ENCODE peak calls at places on chromosomes 11 and 22, in seven cellular contexts. One of them, this sample, is unnamed.

GRCh38 chr11:111796696-111797095 is 30.5 kb upstream of the PPP2R1B start:
- DNase-seq in HCT116: no peak
- DNase-seq in transverse colon: no peak
- DNase-seq in adrenal gland: no peak
- DNase-seq in Peyer's patch: no peak
- DNase-seq in sigmoid colon: no peak
- DNase-seq in GM12891: no peak
- DNase-seq in this sample: no peak

GRCh38 chr11:34621876-34622275 is 983 bp downstream of the EHF start:
- DNase-seq in HCT116: no peak
- DNase-seq in transverse colon: no peak
- DNase-seq in adrenal gland: no peak
- DNase-seq in Peyer's patch: no peak
- DNase-seq in sigmoid colon: no peak
- DNase-seq in GM12891: no peak
- DNase-seq in this sample: no peak

GRCh38 chr11:116862951-116863350 is 25.5 kb upstream of the APOA1 start:
- DNase-seq in HCT116: no peak
- DNase-seq in transverse colon: no peak
- DNase-seq in adrenal gland: no peak
- DNase-seq in Peyer's patch: no peak
- DNase-seq in sigmoid colon: no peak
- DNase-seq in GM12891: no peak
- DNase-seq in this sample: no peak

GRCh38 chr11:17384002-17384511 is 4.4 kb downstream of the KCNJ11 start:
- DNase-seq in HCT116: peak
- DNase-seq in transverse colon: peak
- DNase-seq in adrenal gland: peak
- DNase-seq in Peyer's patch: peak
- DNase-seq in sigmoid colon: peak
- DNase-seq in GM12891: no peak
- DNase-seq in this sample: no peak

GRCh38 chr22:17098379-17098819 is 13.6 kb downstream of the IL17RA start:
- DNase-seq in HCT116: no peak
- DNase-seq in transverse colon: no peak
- DNase-seq in adrenal gland: no peak
- DNase-seq in Peyer's patch: no peak
- DNase-seq in sigmoid colon: peak
- DNase-seq in GM12891: no peak
- DNase-seq in this sample: no peak

GRCh38 chr11:6563667-6564066 is 39.7 kb downstream of the RRP8 start:
- DNase-seq in HCT116: no peak
- DNase-seq in transverse colon: no peak
- DNase-seq in adrenal gland: no peak
- DNase-seq in Peyer's patch: no peak
- DNase-seq in sigmoid colon: no peak
- DNase-seq in GM12891: no peak
- DNase-seq in this sample: no peak

GRCh38 chr22:50180727-50181521 is 4.8 kb upstream of the TRABD start:
- DNase-seq in HCT116: no peak
- DNase-seq in transverse colon: no peak
- DNase-seq in adrenal gland: no peak
- DNase-seq in Peyer's patch: no peak
- DNase-seq in sigmoid colon: peak
- DNase-seq in GM12891: no peak
- DNase-seq in this sample: no peak

GRCh38 chr11:15911377-15912044 is 444.8 kb downstream of the SOX6 start:
- DNase-seq in HCT116: no peak
- DNase-seq in transverse colon: no peak
- DNase-seq in adrenal gland: peak
- DNase-seq in Peyer's patch: no peak
- DNase-seq in sigmoid colon: no peak
- DNase-seq in GM12891: no peak
- DNase-seq in this sample: no peak

GRCh38 chr11:45157247-45158209 is 11.1 kb downstream of the PRDM11 start:
- DNase-seq in HCT116: no peak
- DNase-seq in transverse colon: no peak
- DNase-seq in adrenal gland: no peak
- DNase-seq in Peyer's patch: no peak
- DNase-seq in sigmoid colon: peak
- DNase-seq in GM12891: no peak
- DNase-seq in this sample: no peak

GRCh38 chr22:20999350-21000214 is 2.3 kb downstream of the THAP7 start:
- DNase-seq in HCT116: no peak
- DNase-seq in transverse colon: no peak
- DNase-seq in adrenal gland: no peak
- DNase-seq in Peyer's patch: no peak
- DNase-seq in sigmoid colon: no peak
- DNase-seq in GM12891: no peak
- DNase-seq in this sample: no peak

GRCh38 chr11:102709211-102709980 is 3.8 kb upstream of the MMP27 start:
- DNase-seq in HCT116: no peak
- DNase-seq in transverse colon: no peak
- DNase-seq in adrenal gland: no peak
- DNase-seq in Peyer's patch: no peak
- DNase-seq in sigmoid colon: no peak
- DNase-seq in GM12891: no peak
- DNase-seq in this sample: no peak
- TF ChIP-seq POLR2A in HCT116: no peak
- TF ChIP-seq POLR2A in transverse colon: no peak
- TF ChIP-seq POLR2A in adrenal gland: no peak
- TF ChIP-seq POLR2A in Peyer's patch: no peak
- TF ChIP-seq POLR2A in sigmoid colon: no peak
- TF ChIP-seq POLR2A in GM12891: no peak
- TF ChIP-seq POLR2A in this sample: no peak

DNA sequence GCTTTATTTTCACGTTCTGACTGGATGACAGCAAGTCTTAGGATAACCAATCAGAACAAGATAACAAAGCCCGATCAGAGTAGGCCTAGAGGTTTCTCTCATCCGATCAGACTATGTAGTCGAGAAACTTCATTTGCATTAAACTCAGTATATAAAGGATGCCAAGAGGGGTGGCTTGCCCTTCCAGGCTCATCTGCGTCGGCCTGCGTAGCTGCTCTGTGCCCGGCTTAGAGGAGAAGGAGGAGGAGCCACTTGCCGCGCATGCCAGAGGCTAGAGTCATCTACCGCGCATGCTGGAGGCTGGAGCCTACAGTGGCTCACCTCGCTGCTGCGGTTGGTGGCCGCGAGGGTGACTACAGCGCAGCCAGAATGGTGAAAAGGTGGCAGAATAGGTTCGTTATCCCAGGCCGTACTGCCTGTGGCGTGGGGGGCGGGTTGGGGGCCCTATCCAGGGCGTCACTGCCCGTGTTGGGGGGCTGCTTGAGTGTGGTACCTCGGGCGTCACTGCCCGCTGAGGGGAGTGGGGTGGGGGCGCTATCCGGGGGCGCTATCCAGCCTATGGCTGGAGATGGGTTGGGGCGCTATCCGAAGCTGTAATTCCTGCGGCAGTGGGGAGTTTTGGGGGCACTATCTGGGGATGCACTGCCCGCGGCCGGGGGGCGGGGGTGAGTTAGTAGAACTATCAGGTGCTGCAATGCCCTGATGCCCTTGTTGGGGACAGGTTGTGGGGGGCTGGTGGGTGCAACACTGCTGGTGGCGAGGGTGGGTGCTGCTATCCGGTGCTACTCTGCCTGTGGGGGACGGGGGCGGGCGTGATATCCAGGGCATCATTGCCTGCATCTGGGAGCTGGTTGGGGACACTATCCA is at the start of gene RFPL2:
- DNase-seq in HCT116: peak
- DNase-seq in transverse colon: peak
- DNase-seq in adrenal gland: no peak
- DNase-seq in Peyer's patch: no peak
- DNase-seq in sigmoid colon: no peak
- DNase-seq in GM12891: no peak
- DNase-seq in this sample: no peak
- TF ChIP-seq POLR2A in HCT116: peak
- TF ChIP-seq POLR2A in transverse colon: no peak
- TF ChIP-seq POLR2A in adrenal gland: no peak
- TF ChIP-seq POLR2A in Peyer's patch: no peak
- TF ChIP-seq POLR2A in sigmoid colon: no peak
- TF ChIP-seq POLR2A in GM12891: no peak
- TF ChIP-seq POLR2A in this sample: no peak

DNA sequence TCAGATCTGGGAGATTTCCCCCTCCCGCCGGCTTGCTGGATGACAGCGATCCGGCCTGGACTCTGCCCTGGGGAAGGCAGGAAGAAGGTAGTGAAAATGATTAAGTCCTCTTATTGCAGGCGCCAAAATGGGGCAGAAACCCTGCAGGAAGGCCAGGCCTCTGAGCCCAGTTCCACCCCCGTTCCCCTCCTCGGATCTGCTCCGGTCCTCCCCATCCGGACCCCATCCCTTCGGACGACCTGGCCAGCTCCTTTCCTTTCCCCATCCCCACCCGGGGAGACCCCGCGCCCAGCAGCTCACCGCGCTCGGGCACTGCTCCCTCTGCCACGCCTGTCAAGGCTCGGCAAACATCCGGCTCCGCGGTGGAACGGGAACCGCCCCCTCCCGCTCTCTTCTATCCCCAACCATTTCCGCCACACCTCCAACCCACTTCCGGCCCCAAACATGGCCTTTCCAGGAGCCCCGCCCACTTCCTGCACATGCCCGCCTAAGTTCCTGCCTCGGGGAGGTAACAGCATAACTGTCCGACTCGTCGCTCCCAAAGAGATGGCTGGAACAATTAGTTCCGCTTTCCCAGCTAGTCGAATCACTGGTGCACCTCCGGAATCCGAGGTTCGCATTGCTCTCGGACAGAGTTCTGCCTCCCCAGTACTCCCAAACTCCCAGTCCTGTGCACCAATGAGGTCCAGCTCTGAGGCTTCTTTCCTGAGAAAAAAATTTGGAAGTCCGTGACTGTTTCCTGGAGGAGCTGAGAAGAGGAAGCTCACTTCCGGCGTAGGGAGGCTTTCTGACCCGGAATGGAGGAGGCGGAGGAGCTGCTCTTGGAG is at the start of the genes ARHGAP1 and ZNF408:
- DNase-seq in HCT116: peak
- DNase-seq in transverse colon: peak
- DNase-seq in adrenal gland: peak
- DNase-seq in Peyer's patch: peak
- DNase-seq in sigmoid colon: peak
- DNase-seq in GM12891: peak
- DNase-seq in this sample: peak
- TF ChIP-seq POLR2A in HCT116: peak
- TF ChIP-seq POLR2A in transverse colon: peak
- TF ChIP-seq POLR2A in adrenal gland: no peak
- TF ChIP-seq POLR2A in Peyer's patch: peak
- TF ChIP-seq POLR2A in sigmoid colon: peak
- TF ChIP-seq POLR2A in GM12891: peak
- TF ChIP-seq POLR2A in this sample: peak

GRCh38 chr11:78199015-78199652 is 10.4 kb downstream of the USP35 start:
- DNase-seq in HCT116: no peak
- DNase-seq in transverse colon: no peak
- DNase-seq in adrenal gland: no peak
- DNase-seq in Peyer's patch: no peak
- DNase-seq in sigmoid colon: no peak
- DNase-seq in GM12891: no peak
- DNase-seq in this sample: no peak
- TF ChIP-seq POLR2A in HCT116: no peak
- TF ChIP-seq POLR2A in transverse colon: no peak
- TF ChIP-seq POLR2A in adrenal gland: no peak
- TF ChIP-seq POLR2A in Peyer's patch: no peak
- TF ChIP-seq POLR2A in sigmoid colon: no peak
- TF ChIP-seq POLR2A in GM12891: no peak
- TF ChIP-seq POLR2A in this sample: no peak

DNA sequence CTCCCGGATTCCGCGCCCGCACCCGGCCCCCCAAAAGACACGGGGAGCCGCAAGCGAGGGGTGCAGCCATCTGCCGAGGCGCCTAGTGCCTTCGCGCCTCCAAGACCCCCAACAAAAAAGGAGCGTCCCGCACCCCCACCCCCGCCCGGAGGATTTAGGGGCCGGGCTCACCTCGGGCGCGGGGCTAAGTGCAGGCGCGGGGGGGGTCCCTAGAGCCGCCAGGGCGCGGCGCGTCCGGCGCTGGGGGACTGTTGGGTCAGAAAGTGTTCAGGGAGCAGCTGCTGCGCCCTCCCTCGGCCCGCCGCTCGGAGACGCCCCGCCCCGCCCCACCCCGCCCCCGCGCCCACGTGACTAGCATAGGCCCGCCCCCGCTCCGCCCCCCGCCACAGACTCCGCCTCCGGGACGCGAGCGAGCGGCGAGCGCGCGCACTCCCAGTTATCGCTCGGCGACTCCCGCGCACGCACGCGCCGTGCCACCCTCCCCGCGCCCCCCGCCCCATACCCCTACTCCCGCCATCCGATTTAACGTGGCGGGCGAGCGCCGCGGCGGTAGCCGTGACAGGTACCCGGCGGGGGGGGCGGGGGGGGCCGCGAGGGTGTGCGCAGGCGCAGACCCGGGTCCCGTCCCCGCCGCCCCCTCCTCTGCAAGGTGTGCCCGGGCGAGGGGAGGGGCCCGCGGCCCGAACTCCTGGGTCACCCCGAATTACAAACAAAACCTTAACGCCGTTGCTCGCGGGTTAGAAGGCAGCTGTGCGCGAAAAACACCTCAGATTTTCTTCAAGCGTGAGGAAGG is 56.2 kb downstream of the KCNJ4 start:
- DNase-seq in HCT116: no peak
- DNase-seq in transverse colon: peak
- DNase-seq in adrenal gland: peak
- DNase-seq in Peyer's patch: peak
- DNase-seq in sigmoid colon: peak
- DNase-seq in GM12891: peak
- DNase-seq in this sample: no peak
- TF ChIP-seq POLR2A in HCT116: no peak
- TF ChIP-seq POLR2A in transverse colon: peak
- TF ChIP-seq POLR2A in adrenal gland: peak
- TF ChIP-seq POLR2A in Peyer's patch: peak
- TF ChIP-seq POLR2A in sigmoid colon: peak
- TF ChIP-seq POLR2A in GM12891: peak
- TF ChIP-seq POLR2A in this sample: peak

GRCh38 chr22:19043111-19044085 is 78.8 kb downstream of the DGCR2 start:
- DNase-seq in HCT116: no peak
- DNase-seq in transverse colon: no peak
- DNase-seq in adrenal gland: no peak
- DNase-seq in Peyer's patch: no peak
- DNase-seq in sigmoid colon: peak
- DNase-seq in GM12891: no peak
- DNase-seq in this sample: no peak
- TF ChIP-seq POLR2A in HCT116: no peak
- TF ChIP-seq POLR2A in transverse colon: no peak
- TF ChIP-seq POLR2A in adrenal gland: no peak
- TF ChIP-seq POLR2A in Peyer's patch: no peak
- TF ChIP-seq POLR2A in sigmoid colon: no peak
- TF ChIP-seq POLR2A in GM12891: no peak
- TF ChIP-seq POLR2A in this sample: no peak

GRCh38 chr11:63974259-63975143 is at the start of gene COX8A:
- DNase-seq in HCT116: peak
- DNase-seq in transverse colon: peak
- DNase-seq in adrenal gland: peak
- DNase-seq in Peyer's patch: peak
- DNase-seq in sigmoid colon: peak
- DNase-seq in GM12891: peak
- DNase-seq in this sample: peak
- TF ChIP-seq POLR2A in HCT116: no peak
- TF ChIP-seq POLR2A in transverse colon: peak
- TF ChIP-seq POLR2A in adrenal gland: no peak
- TF ChIP-seq POLR2A in Peyer's patch: peak
- TF ChIP-seq POLR2A in sigmoid colon: peak
- TF ChIP-seq POLR2A in GM12891: peak
- TF ChIP-seq POLR2A in this sample: peak

GRCh38 chr11:69337211-69337721 is 43.3 kb downstream of the MYEOV start:
- DNase-seq in HCT116: no peak
- DNase-seq in transverse colon: peak
- DNase-seq in adrenal gland: peak
- DNase-seq in Peyer's patch: peak
- DNase-seq in sigmoid colon: no peak
- DNase-seq in GM12891: peak
- DNase-seq in this sample: no peak
- TF ChIP-seq POLR2A in HCT116: no peak
- TF ChIP-seq POLR2A in transverse colon: no peak
- TF ChIP-seq POLR2A in adrenal gland: no peak
- TF ChIP-seq POLR2A in Peyer's patch: no peak
- TF ChIP-seq POLR2A in sigmoid colon: no peak
- TF ChIP-seq POLR2A in GM12891: no peak
- TF ChIP-seq POLR2A in this sample: no peak